ENCODE peak calls at places on chromosomes 7 and 10, in nine cellular contexts. W is ELF-1, F is amniotic epithelial cell, Z is EH, H is B cell, N is AG10803, O is esophagus squamous epithelium, U is left cardiac atrium, Q is myocyte. V is an unnamed sample.

GRCh38 chr10:103475437-103475836 is 3.6 kb downstream of the CALHM3 start:
- DNase-seq in W (no peak), H (no peak), F (no peak), O (no peak), N (no peak), U (peak), Z (no peak), Q (no peak), V (no peak)

GRCh38 chr10:66836057-66836456 is 89.8 kb upstream of the LRRTM3 start:
- DNase-seq in H (no peak), O (no peak), N (peak), F (peak), Z (peak), W (peak), Q (peak), U (no peak), V (no peak)

GRCh38 chr10:114768394-114768786 is 53.2 kb upstream of the FHIP2A start:
- DNase-seq in H (no peak), O (no peak), W (no peak), F (no peak), N (no peak), Q (no peak), Z (peak), U (no peak), V (no peak)

GRCh38 chr10:43067391-43068135 is 9.3 kb upstream of the RET start:
- DNase-seq in Z (no peak), H (no peak), Q (no peak), F (no peak), N (no peak), W (no peak), O (no peak), U (no peak), V (no peak)

GRCh38 chr10:4650572-4650971 is 175.4 kb upstream of the AKR1E2 start:
- DNase-seq in Q (no peak), H (no peak), F (peak), Z (peak), N (peak), U (no peak), O (no peak), W (no peak), V (no peak)

GRCh38 chr7:5197811-5198210 is 7.8 kb downstream of the WIPI2 start:
- DNase-seq in N (no peak), H (no peak), O (no peak), Z (no peak), W (no peak), Q (no peak), F (no peak), U (no peak), V (no peak)

GRCh38 chr7:51606601-51607154 is 290.1 kb upstream of the COBL start:
- DNase-seq in H (no peak), U (no peak), Q (no peak), N (no peak), W (peak), F (no peak), Z (no peak), O (no peak), V (no peak)

GRCh38 chr10:17056781-17057191 is 72.8 kb downstream of the CUBN start:
- DNase-seq in U (no peak), O (no peak), N (peak), W (no peak), Q (no peak), Z (peak), H (no peak), F (no peak), V (no peak)

GRCh38 chr7:100865372-100865911 is 1.7 kb upstream of the TRIP6 start:
- DNase-seq in N (no peak), F (peak), O (no peak), H (no peak), Q (no peak), U (no peak), W (peak), Z (peak), V (no peak)

GRCh38 chr10:51585742-51586141 is 113.7 kb downstream of the CSTF2T start:
- DNase-seq in H (no peak), F (no peak), W (no peak), U (no peak), Q (no peak), N (no peak), Z (no peak), O (no peak), V (no peak)

GRCh38 chr7:67487316-67487715 is 490.7 kb downstream of the TYW1 start:
- DNase-seq in F (no peak), O (no peak), N (no peak), U (no peak), H (no peak), W (no peak), Q (no peak), Z (no peak), V (no peak)

GRCh38 chr7:134932707-134933370 is 53.5 kb upstream of the AGBL3 start:
- DNase-seq in Z (peak), Q (peak), U (peak), O (no peak), N (no peak), H (no peak), W (peak), F (peak), V (no peak)

GRCh38 chr10:99733366-99733765 is 1.3 kb downstream of the CUTC start:
- DNase-seq in U (no peak), N (peak), Q (no peak), F (no peak), W (peak), H (no peak), Z (no peak), O (no peak), V (no peak)

GRCh38 chr10:14240253-14241189 is 90.2 kb downstream of the FRMD4A start:
- DNase-seq in Q (no peak), U (no peak), Z (peak), F (no peak), O (no peak), H (no peak), N (peak), W (no peak), V (no peak)

GRCh38 chr10:63157845-63158624 is 24.9 kb downstream of the NRBF2 start:
- DNase-seq in U (no peak), N (peak), O (no peak), Q (peak), H (peak), W (peak), F (peak), Z (peak), V (peak)

GRCh38 chr7:2431260-2431867 is 28.0 kb downstream of the CHST12 start:
- DNase-seq in F (no peak), W (peak), Q (no peak), N (no peak), H (no peak), U (no peak), Z (peak), O (no peak), V (no peak)

GRCh38 chr10:116654816-116655215 is 34.1 kb downstream of the PNLIPRP2 start:
- DNase-seq in O (no peak), F (no peak), Z (no peak), W (peak), N (no peak), U (no peak), Q (peak), H (no peak), V (no peak)

GRCh38 chr7:129781128-129781855 is 169.8 kb downstream of the NRF1 start:
- DNase-seq in F (no peak), U (no peak), W (no peak), Z (no peak), O (no peak), N (no peak), Q (no peak), H (no peak), V (no peak)

GRCh38 chr10:70551971-70552422 is 50.5 kb downstream of the PRF1 start:
- DNase-seq in H (no peak), Q (peak), Z (peak), U (peak), W (no peak), O (no peak), N (peak), F (peak), V (no peak)

GRCh38 chr10:79413196-79413595 is 32.2 kb downstream of the ZCCHC24 start:
- DNase-seq in U (peak), H (no peak), W (no peak), Z (peak), F (peak), Q (peak), N (no peak), O (no peak), V (no peak)

V was measured in hippocampal formation.